ENCODE peak calls at places on chromosome 12, in ten cellular contexts. G is stimulated activated effector memory CD8-positive, alpha-beta T cell treated with anti-CD3 and anti-CD28 coated beads, Interleukin-12 subunit alpha, Interleukin-12 subunit beta, amount 100 ng/mL, for 72 hours; L is H7; Z is pons; K is left ventricle myocardium superior; P is NCI-H226; J is left cardiac atrium; N is HT1080; S is choroid plexus epithelial cell; R is stimulated activated naive CD8-positive, alpha-beta T cell treated with anti-CD3 and anti-CD28 coated beads, Interleukin-15, amount 100 ng/mL, for 72 hours. I is an unnamed sample.

GRCh38 chr12:109435428-109436180 is 41.5 kb downstream of the KCTD10 start:
- DNase-seq in J (no peak), L (no peak), G (no peak), S (no peak), N (no peak), K (no peak), Z (no peak), P (no peak), R (no peak), I (no peak)

GRCh38 chr12:93573552-93574223 is 1.2 kb downstream of the SOCS2 start:
- DNase-seq in J (no peak), L (peak; percentile 38), K (no peak), N (no peak), S (peak; percentile 21), G (no peak), P (no peak), Z (no peak), R (peak; percentile 18), I (no peak)

GRCh38 chr12:53048780-53049401 is 974 bp upstream of the TNS2 start:
- DNase-seq in S (peak; percentile 79), L (peak; percentile 79), P (peak; percentile 84), Z (peak; percentile 63), J (peak; percentile 81), R (no peak), G (no peak), N (peak; percentile 49), K (peak; percentile 86), I (no peak)

GRCh38 chr12:112900298-112901145 is 6.2 kb upstream of the OAS1 start:
- DNase-seq in R (peak; percentile 33), L (peak; percentile 70), P (no peak), S (peak; percentile 69), Z (peak; percentile 52), J (no peak), G (no peak), K (no peak), N (peak; percentile 48), I (no peak)

GRCh38 chr12:47417146-47417545 is 288.7 kb downstream of the RPAP3 start:
- DNase-seq in J (no peak), L (no peak), P (no peak), N (no peak), S (no peak), G (no peak), R (no peak), K (no peak), Z (no peak), I (no peak)

GRCh38 chr12:62783881-62784280 is 151.1 kb downstream of the PPM1H start:
- DNase-seq in S (no peak), P (no peak), N (no peak), K (no peak), R (no peak), J (no peak), Z (no peak), G (no peak), L (no peak), I (no peak)

GRCh38 chr12:18332173-18332572 is 70.9 kb downstream of the PIK3C2G start:
- DNase-seq in Z (no peak), L (no peak), S (no peak), K (no peak), G (no peak), R (no peak), P (no peak), J (peak; percentile 24), N (no peak), I (no peak)

GRCh38 chr12:131034631-131035267 is 81.0 kb downstream of the ADGRD1 start:
- DNase-seq in K (no peak), N (no peak), R (no peak), L (no peak), Z (no peak), J (no peak), P (no peak), G (no peak), S (no peak), I (no peak)

GRCh38 chr12:79559591-79559990 is 131.2 kb downstream of the PAWR start:
- DNase-seq in S (peak; percentile 9), K (no peak), R (no peak), L (no peak), J (no peak), G (no peak), Z (no peak), P (no peak), N (no peak), I (no peak)

GRCh38 chr12:79858518-79858917 is 76.4 kb downstream of the PPP1R12A start:
- DNase-seq in N (no peak), P (peak; percentile 13), R (no peak), K (no peak), J (no peak), S (peak; percentile 65), L (no peak), Z (no peak), G (no peak), I (no peak)

GRCh38 chr12:124953689-124954405 is 35.1 kb downstream of the DHX37 start:
- DNase-seq in Z (no peak), L (peak; percentile 49), P (no peak), R (no peak), K (no peak), G (no peak), S (no peak), N (no peak), J (no peak), I (no peak)

GRCh38 chr12:47962198-47962597 is 1.2 kb upstream of the TMEM106C start:
- DNase-seq in R (no peak), P (no peak), L (no peak), J (no peak), K (no peak), S (no peak), N (no peak), G (no peak), Z (no peak), I (no peak)

GRCh38 chr12:120625557-120626419 is 14.6 kb upstream of the CABP1 start:
- DNase-seq in N (no peak), Z (no peak), L (peak; percentile 88), G (no peak), R (peak; percentile 63), P (no peak), S (no peak), K (no peak), J (no peak), I (no peak)

GRCh38 chr12:12983420-12984035 is 16.5 kb downstream of the HEBP1 start:
- DNase-seq in L (no peak), S (peak; percentile 80), K (no peak), N (peak; percentile 50), G (no peak), P (peak; percentile 26), Z (peak; percentile 93), R (no peak), J (no peak), I (no peak)

GRCh38 chr12:104436790-104437189 is 20.0 kb upstream of the CHST11 start:
- DNase-seq in J (no peak), K (no peak), Z (no peak), L (no peak), S (no peak), N (no peak), P (no peak), G (no peak), R (no peak), I (no peak)

GRCh38 chr12:104022816-104023215 is 27.2 kb downstream of the GLT8D2 start:
- DNase-seq in Z (no peak), R (no peak), G (no peak), P (no peak), K (no peak), J (no peak), N (no peak), S (no peak), L (no peak), I (no peak)

GRCh38 chr12:122969657-122970056 is 3.4 kb upstream of the ABCB9 start:
- DNase-seq in N (no peak), R (no peak), L (no peak), Z (peak; percentile 90), K (no peak), P (no peak), J (no peak), S (no peak), G (no peak), I (no peak)

GRCh38 chr12:120950807-120951206 is 27.5 kb upstream of the HNF1A start:
- DNase-seq in R (no peak), P (no peak), K (no peak), L (no peak), Z (no peak), N (no peak), S (no peak), J (no peak), G (no peak), I (no peak)

GRCh38 chr12:120257041-120257821 is 8.3 kb downstream of the PXN start:
- DNase-seq in J (peak; percentile 78), P (peak; percentile 92), N (peak; percentile 84), S (peak; percentile 93), Z (no peak), K (peak; percentile 81), R (no peak), G (no peak), L (peak; percentile 57), I (no peak)

GRCh38 chr12:11641522-11641921 is 8.0 kb upstream of the ETV6 start:
- DNase-seq in S (no peak), J (no peak), K (no peak), R (no peak), N (no peak), P (no peak), L (no peak), G (no peak), Z (no peak), I (no peak)

GRCh38 chr12:69059465-69060457 is 126.8 kb upstream of the CPM start:
- DNase-seq in N (peak; percentile 98), K (no peak), P (peak; percentile 83), L (no peak), Z (no peak), G (no peak), R (no peak), S (peak; percentile 87), J (no peak), I (no peak)

GRCh38 chr12:56231184-56231582 is 1.3 kb downstream of the SLC39A5 start:
- DNase-seq in G (no peak), K (no peak), N (no peak), R (no peak), L (peak; percentile 62), S (no peak), J (no peak), Z (no peak), P (no peak), I (no peak)

GRCh38 chr12:130796985-130797686 is 41.9 kb downstream of the STX2 start:
- DNase-seq in P (no peak), Z (no peak), R (peak; percentile 57), S (no peak), N (no peak), K (no peak), J (no peak), G (peak; percentile 24), L (no peak), I (no peak)

GRCh38 chr12:131438874-131439273 is 272.0 kb upstream of the SFSWAP start:
- DNase-seq in R (no peak), K (no peak), L (peak; percentile 79), J (no peak), G (no peak), Z (no peak), S (no peak), N (no peak), P (no peak), I (no peak)

GRCh38 chr12:28242129-28242887 is 52.1 kb downstream of the CCDC91 start:
- DNase-seq in L (no peak), N (no peak), P (no peak), K (no peak), R (no peak), S (no peak), J (no peak), Z (no peak), G (no peak), I (no peak)

GRCh38 chr12:15712823-15713663 is 76.1 kb downstream of the EPS8 start:
- DNase-seq in J (peak; percentile 60), N (no peak), L (no peak), G (no peak), R (no peak), S (no peak), P (no peak), K (no peak), Z (no peak), I (no peak)

GRCh38 chr12:127881371-127882140 is 385.4 kb upstream of the TMEM132C start:
- DNase-seq in G (no peak), L (no peak), S (no peak), Z (peak; percentile 93), P (no peak), R (no peak), K (no peak), J (no peak), N (no peak), I (no peak)

GRCh38 chr12:69101505-69101904 is 137.9 kb upstream of the CPSF6 start:
- DNase-seq in P (no peak), G (no peak), L (no peak), Z (no peak), R (no peak), N (no peak), K (no peak), S (peak; percentile 72), J (no peak), I (no peak)